ENCODE peak calls at places on chromosome X, in four cellular contexts. One of them, this sample, is unnamed.

GRCh38 chrX:56729152-56729557 is at the start of gene NBDY:
- DNase-seq in caudate nucleus: no peak
- DNase-seq in stomach: peak; percentile 33
- DNase-seq in mesendoderm: peak; percentile 72
- DNase-seq in this sample: peak; percentile 40

GRCh38 chrX:8783100-8784098 is 17.8 kb downstream of the FAM9A start:
- DNase-seq in caudate nucleus: no peak
- DNase-seq in stomach: no peak
- DNase-seq in mesendoderm: peak; percentile 58
- DNase-seq in this sample: no peak

GRCh38 chrX:98516120-98516519 is 1632.4 kb downstream of the RPA4 start:
- DNase-seq in caudate nucleus: no peak
- DNase-seq in stomach: no peak
- DNase-seq in mesendoderm: no peak
- DNase-seq in this sample: no peak

GRCh38 chrX:84320023-84320422 is 132.0 kb upstream of the RPS6KA6 start:
- DNase-seq in caudate nucleus: no peak
- DNase-seq in stomach: no peak
- DNase-seq in mesendoderm: no peak
- DNase-seq in this sample: no peak

GRCh38 chrX:54492340-54492739 is 3.7 kb downstream of the FGD1 start:
- DNase-seq in caudate nucleus: no peak
- DNase-seq in stomach: no peak
- DNase-seq in mesendoderm: no peak
- DNase-seq in this sample: no peak

GRCh38 chrX:74613350-74614192 is 853 bp downstream of the RLIM start:
- DNase-seq in caudate nucleus: no peak
- DNase-seq in stomach: peak; percentile 26
- DNase-seq in mesendoderm: peak; percentile 52
- DNase-seq in this sample: no peak

GRCh38 chrX:132837126-132837525 is 121.3 kb downstream of the HS6ST2 start:
- DNase-seq in caudate nucleus: no peak
- DNase-seq in stomach: no peak
- DNase-seq in mesendoderm: no peak
- DNase-seq in this sample: no peak

GRCh38 chrX:3271485-3272186 is 74.8 kb downstream of the MXRA5 start:
- DNase-seq in caudate nucleus: no peak
- DNase-seq in stomach: no peak
- DNase-seq in mesendoderm: no peak
- DNase-seq in this sample: no peak

GRCh38 chrX:1093112-1093511 is 119.3 kb downstream of the CRLF2 start:
- DNase-seq in caudate nucleus: no peak
- DNase-seq in stomach: no peak
- DNase-seq in mesendoderm: no peak
- DNase-seq in this sample: no peak

GRCh38 chrX:74422576-74423288 is 1.4 kb downstream of the SLC16A2 start:
- DNase-seq in caudate nucleus: peak; percentile 43
- DNase-seq in stomach: peak; percentile 59
- DNase-seq in mesendoderm: peak; percentile 88
- DNase-seq in this sample: peak; percentile 45

GRCh38 chrX:150854856-150855255 is 43.6 kb downstream of the CD99L2 start:
- DNase-seq in caudate nucleus: no peak
- DNase-seq in stomach: no peak
- DNase-seq in mesendoderm: no peak
- DNase-seq in this sample: no peak

GRCh38 chrX:45750639-45751038 is 550.0 kb upstream of the DIPK2B start:
- DNase-seq in caudate nucleus: no peak
- DNase-seq in stomach: peak; percentile 35
- DNase-seq in mesendoderm: no peak
- DNase-seq in this sample: no peak

GRCh38 chrX:112164420-112164819 is 81.8 kb upstream of the TRPC5 start:
- DNase-seq in caudate nucleus: no peak
- DNase-seq in stomach: no peak
- DNase-seq in mesendoderm: no peak
- DNase-seq in this sample: no peak

GRCh38 chrX:149540133-149540620 is 635 bp upstream of the EOLA1 start:
- DNase-seq in caudate nucleus: peak; percentile 91
- DNase-seq in stomach: peak; percentile 92
- DNase-seq in mesendoderm: peak; percentile 89
- DNase-seq in this sample: peak; percentile 88

DNA sequence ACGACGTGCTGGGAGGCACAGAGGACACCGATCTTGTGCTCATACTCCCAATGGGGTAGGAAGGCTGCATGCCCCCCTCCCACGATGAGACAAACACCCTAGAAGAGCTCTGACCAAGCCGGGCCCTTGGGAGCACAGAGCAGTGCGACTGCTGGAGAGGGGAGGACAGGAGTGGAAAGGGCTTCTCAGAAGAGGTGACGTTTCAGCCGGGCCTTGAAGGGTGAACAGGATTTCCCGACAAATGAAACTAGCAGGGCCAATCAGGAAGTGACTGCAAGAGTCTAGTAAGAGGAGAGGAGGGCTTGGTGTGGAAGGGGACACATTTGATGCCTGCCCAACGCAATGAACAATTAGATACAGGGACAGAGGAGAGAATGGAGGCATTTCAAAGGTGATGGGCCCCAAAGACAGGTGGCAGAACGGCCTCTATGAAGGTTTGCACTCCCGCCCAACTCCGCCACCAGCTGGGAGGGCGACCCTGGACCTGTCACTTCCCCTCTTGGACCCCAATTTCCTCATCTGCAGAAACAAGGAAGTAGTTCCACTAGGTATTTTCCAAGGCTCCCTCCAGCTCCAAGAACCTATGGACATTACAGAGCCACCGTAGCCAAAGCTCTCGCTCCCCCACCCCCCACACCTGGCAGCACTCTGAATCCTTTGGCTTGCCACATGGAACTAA is 3.9 kb downstream of the HCFC1 start:
- DNase-seq in caudate nucleus: no peak
- DNase-seq in stomach: no peak
- DNase-seq in mesendoderm: no peak
- DNase-seq in this sample: no peak
- H3K27ac ChIP-seq in caudate nucleus: peak overlapping the region; percentile 98
- H3K27ac ChIP-seq in stomach: peak overlapping the region; percentile 99
- H3K27ac ChIP-seq in mesendoderm: no peak overlapping the region
- H3K27ac ChIP-seq in this sample: peak overlapping the region; percentile 100

GRCh38 chrX:48918303-48918643 is 551 bp downstream of the PIM2 start:
- DNase-seq in caudate nucleus: no peak
- DNase-seq in stomach: no peak
- DNase-seq in mesendoderm: no peak
- DNase-seq in this sample: no peak

GRCh38 chrX:48919360-48919821 is 567 bp upstream of the PIM2 start:
- DNase-seq in caudate nucleus: no peak
- DNase-seq in stomach: no peak
- DNase-seq in mesendoderm: peak; percentile 63
- DNase-seq in this sample: no peak

GRCh38 chrX:48920713-48921104 is 1.9 kb upstream of the PIM2 start:
- DNase-seq in caudate nucleus: no peak
- DNase-seq in stomach: no peak
- DNase-seq in mesendoderm: peak; percentile 52
- DNase-seq in this sample: no peak

GRCh38 chrX:48918644-48919340 is at the start of gene PIM2:
- DNase-seq in caudate nucleus: peak; percentile 67
- DNase-seq in stomach: peak; percentile 94
- DNase-seq in mesendoderm: peak; percentile 99
- DNase-seq in this sample: peak; percentile 84

DNA sequence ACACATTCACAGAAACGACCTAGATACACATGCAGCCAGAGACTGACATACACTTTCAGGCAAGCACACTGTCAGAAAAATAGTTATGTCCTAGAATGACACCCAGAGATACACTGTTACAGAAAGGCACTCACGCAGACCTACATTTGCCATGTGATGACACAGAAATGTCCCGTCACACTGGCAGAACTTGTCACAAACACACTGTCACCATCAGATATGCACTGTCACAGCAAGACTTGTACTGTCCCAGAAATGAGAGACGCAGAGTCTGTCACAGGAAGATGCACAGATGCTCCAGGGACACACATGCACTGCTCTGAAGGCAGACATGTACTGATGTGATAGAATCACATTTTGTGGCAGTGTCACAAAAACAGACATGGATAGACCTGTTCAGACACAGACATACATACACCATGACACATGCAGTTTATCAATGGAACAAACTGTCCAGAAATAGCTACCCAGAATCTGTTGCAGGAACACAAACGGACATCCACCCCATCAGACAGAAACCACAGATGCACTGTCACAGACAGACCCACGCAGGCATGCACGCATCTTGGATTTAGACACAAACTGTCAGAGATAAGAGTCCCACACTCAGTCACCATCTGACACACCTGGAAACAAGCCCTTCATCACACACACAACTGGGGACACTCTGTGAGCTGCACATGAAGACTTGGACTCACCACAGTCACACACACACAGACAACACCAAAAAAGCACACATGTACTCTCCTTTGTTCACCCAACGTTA is 1.3 kb upstream of the PIM2 start:
- DNase-seq in caudate nucleus: no peak
- DNase-seq in stomach: no peak
- DNase-seq in mesendoderm: no peak
- DNase-seq in this sample: no peak
- H3K27ac ChIP-seq in caudate nucleus: no peak overlapping the region
- H3K27ac ChIP-seq in stomach: peak overlapping the region; percentile 87
- H3K27ac ChIP-seq in mesendoderm: peak overlapping the region; percentile 87
- H3K27ac ChIP-seq in this sample: peak overlapping the region; percentile 57

GRCh38 chrX:130699618-130700017 is 203.4 kb downstream of the ENOX2 start:
- DNase-seq in caudate nucleus: no peak
- DNase-seq in stomach: no peak
- DNase-seq in mesendoderm: no peak
- DNase-seq in this sample: no peak

GRCh38 chrX:130700629-130701028 is 202.4 kb downstream of the ENOX2 start:
- DNase-seq in caudate nucleus: no peak
- DNase-seq in stomach: no peak
- DNase-seq in mesendoderm: no peak
- DNase-seq in this sample: no peak

GRCh38 chrX:130705591-130705990 is 197.4 kb downstream of the ENOX2 start:
- DNase-seq in caudate nucleus: no peak
- DNase-seq in stomach: no peak
- DNase-seq in mesendoderm: no peak
- DNase-seq in this sample: no peak

GRCh38 chrX:130702867-130703707 is 199.9 kb downstream of the ENOX2 start:
- DNase-seq in caudate nucleus: no peak
- DNase-seq in stomach: no peak
- DNase-seq in mesendoderm: no peak
- DNase-seq in this sample: no peak

GRCh38 chrX:130704053-130705038 is 198.7 kb downstream of the ENOX2 start:
- DNase-seq in caudate nucleus: no peak
- DNase-seq in stomach: no peak
- DNase-seq in mesendoderm: no peak
- DNase-seq in this sample: no peak
- H3K27ac ChIP-seq in caudate nucleus: no peak overlapping the region
- H3K27ac ChIP-seq in stomach: no peak overlapping the region
- H3K27ac ChIP-seq in mesendoderm: no peak overlapping the region
- H3K27ac ChIP-seq in this sample: no peak overlapping the region

GRCh38 chrX:40849906-40850672 is 114.7 kb upstream of the MED14 start:
- DNase-seq in caudate nucleus: no peak
- DNase-seq in stomach: no peak
- DNase-seq in mesendoderm: no peak
- DNase-seq in this sample: no peak
- H3K27ac ChIP-seq in caudate nucleus: no peak overlapping the region
- H3K27ac ChIP-seq in stomach: no peak overlapping the region
- H3K27ac ChIP-seq in mesendoderm: no peak overlapping the region
- H3K27ac ChIP-seq in this sample: no peak overlapping the region

This sample was measured in dorsolateral prefrontal cortex.